ENCODE peak calls at places on chromosomes 4 and X, in eight cellular contexts. G is PC-3, Q is neural progenitor cell, M is DND-41, P is SK-N-SH, O is heart left ventricle, A is heart right ventricle, B is fibroblast of lung. H is an unnamed sample. For H3K4me1, the result is how much of the 10 kb centered on the place peaks cover.

GRCh38 chrX:102067966-102068723 is 57.3 kb upstream of the TCEAL2 start:
- DNase-seq in P (peak), Q (peak), G (peak), A (no peak), B (peak), M (peak), O (no peak), H (peak)

GRCh38 chr4:3371038-3371437 is 70.7 kb upstream of the HGFAC start:
- DNase-seq in P (peak), O (peak), B (no peak), Q (peak), M (no peak), A (no peak), G (no peak), H (no peak)

GRCh38 chr4:1356181-1356998 is 9.4 kb downstream of the UVSSA start:
- DNase-seq in G (peak), O (peak), M (peak), P (peak), Q (peak), B (peak), A (peak), H (no peak)

GRCh38 chr4:148288448-148288847 is 153.8 kb downstream of the NR3C2 start:
- DNase-seq in O (peak), P (peak), Q (no peak), A (peak), B (no peak), G (no peak), M (no peak), H (no peak)

GRCh38 chr4:140103676-140104075 is 50.3 kb downstream of the MAML3 start:
- DNase-seq in P (no peak), B (no peak), O (no peak), Q (no peak), G (peak), A (no peak), M (peak), H (no peak)

GRCh38 chr4:72313121-72313520 is 255.9 kb downstream of the ADAMTS3 start:
- DNase-seq in G (no peak), B (no peak), P (no peak), M (no peak), Q (no peak), O (no peak), A (no peak), H (peak)

GRCh38 chr4:119550857-119551532 is 77.6 kb downstream of the PDE5A start:
- DNase-seq in P (no peak), B (no peak), A (no peak), M (no peak), Q (peak), O (no peak), G (no peak), H (peak)

GRCh38 chrX:20653070-20653469 is 386.4 kb upstream of the RPS6KA3 start:
- DNase-seq in O (no peak), Q (no peak), M (no peak), A (no peak), B (no peak), P (no peak), G (peak), H (peak)

GRCh38 chrX:16712116-16712824 is at the start of gene CTPS2:
- DNase-seq in B (peak), A (peak), M (peak), G (peak), O (peak), Q (peak), P (peak), H (peak)

GRCh38 chr4:188444500-188444899 is 305.3 kb downstream of the TRIML1 start:
- DNase-seq in A (no peak), Q (no peak), O (no peak), M (no peak), B (no peak), G (no peak), P (no peak), H (no peak)

GRCh38 chr4:33369366-33369899 is 2649.3 kb downstream of the PCDH7 start:
- DNase-seq in B (peak), O (no peak), P (no peak), G (peak), Q (no peak), M (no peak), A (no peak), H (peak)

GRCh38 chr4:40380647-40381046 is 45.5 kb downstream of the CHRNA9 start:
- DNase-seq in P (no peak), M (no peak), O (no peak), A (no peak), B (no peak), G (no peak), Q (no peak), H (no peak)

GRCh38 chr4:140252144-140252741 is 98.3 kb upstream of the MAML3 start:
- DNase-seq in P (peak), M (peak), G (peak), B (peak), A (peak), O (peak), Q (peak), H (peak)

GRCh38 chrX:121256653-121257052 is 209.2 kb downstream of the GLUD2 start:
- DNase-seq in M (no peak), O (no peak), A (no peak), B (no peak), G (peak), P (no peak), Q (no peak), H (peak)

GRCh38 chr4:7430368-7430964 is 4.3 kb downstream of the PSAPL1 start:
- DNase-seq in Q (peak), A (no peak), M (no peak), P (no peak), B (no peak), O (no peak), G (peak), H (peak)

GRCh38 chr4:76620723-76621463 is 185.9 kb downstream of the SHROOM3 start:
- DNase-seq in M (no peak), O (no peak), Q (no peak), B (no peak), A (no peak), G (no peak), P (no peak), H (no peak)

GRCh38 chr4:8315343-8316250 is 46.0 kb downstream of the HTRA3 start:
- DNase-seq in P (peak), O (peak), G (peak), A (no peak), M (peak), B (peak), Q (peak), H (peak)

GRCh38 chrX:1336331-1337143 is at the start of gene IL3RA:
- DNase-seq in G (no peak), B (no peak), A (no peak), Q (no peak), M (no peak), P (no peak), O (peak), H (no peak)

GRCh38 chr4:127604949-127605709 is 27.6 kb upstream of the INTU start:
- DNase-seq in Q (peak), B (peak), O (no peak), M (no peak), A (no peak), P (peak), G (peak), H (peak)

GRCh38 chr4:179195887-179196286 is 1753.7 kb upstream of the AGA start:
- DNase-seq in Q (no peak), P (no peak), B (no peak), G (no peak), O (no peak), A (no peak), M (no peak), H (no peak)

GRCh38 chr4:2009651-2010233 is 968 bp upstream of the NELFA start:
- DNase-seq in A (peak), B (peak), M (peak), G (peak), O (peak), Q (peak), P (peak), H (no peak)

GRCh38 chrX:153970398-153971123 is 1.1 kb downstream of the HCFC1 start:
- DNase-seq in O (peak), M (peak), B (peak), A (no peak), Q (peak), G (peak), P (peak), H (peak)

GRCh38 chr4:147596377-147596776 is 20.8 kb upstream of the TMEM184C start:
- DNase-seq in B (peak), A (no peak), O (no peak), Q (no peak), G (peak), P (no peak), M (no peak), H (peak)

GRCh38 chr4:77002321-77002720 is 52.8 kb downstream of the SEPTIN11 start:
- DNase-seq in M (no peak), P (no peak), O (no peak), Q (no peak), B (peak), A (no peak), G (no peak), H (no peak)

GRCh38 chr4:120819816-120820437 is 102.6 kb downstream of the PRDM5 start:
- DNase-seq in B (no peak), A (no peak), Q (no peak), G (no peak), P (no peak), O (no peak), M (no peak), H (no peak)

GRCh38 chr4:46249106-46249505 is 125.3 kb upstream of the GABRG1 start:
- DNase-seq in P (no peak), G (no peak), M (no peak), Q (no peak), B (no peak), A (no peak), O (no peak), H (no peak)

GRCh38 chr4:173958445-173958844 is 325.0 kb downstream of the FBXO8 start:
- DNase-seq in P (no peak), Q (no peak), A (no peak), O (no peak), B (peak), M (no peak), G (no peak), H (peak)

GRCh38 chrX:153864561-153865320 is 21.2 kb downstream of the L1CAM start:
- DNase-seq in Q (no peak), B (no peak), G (no peak), O (no peak), P (peak), M (no peak), A (no peak), H (no peak)

GRCh38 chr4:186158966-186159365 is 32.4 kb upstream of the CYP4V2 start:
- DNase-seq in M (no peak), O (no peak), Q (no peak), G (no peak), B (no peak), P (no peak), A (no peak), H (no peak)

DNA sequence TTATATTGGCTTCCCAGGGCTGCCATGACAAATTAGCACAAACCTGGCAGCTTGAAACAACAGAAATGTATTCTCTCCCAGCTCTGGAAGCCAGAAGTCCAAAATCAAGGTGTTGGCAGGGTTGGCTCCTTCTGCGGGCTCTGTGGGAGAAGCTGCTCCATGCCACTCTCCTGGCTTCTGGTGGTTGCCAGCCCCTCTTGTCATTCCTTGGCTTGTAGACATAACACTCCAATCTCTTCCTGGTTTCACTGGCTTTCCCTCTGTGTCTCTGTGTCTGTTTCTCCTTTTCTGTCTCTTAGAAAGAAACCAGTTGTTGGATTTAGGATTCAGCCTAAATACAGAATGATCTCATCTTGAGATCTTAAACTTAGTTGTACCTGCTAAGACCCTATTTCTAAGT is 85.5 kb downstream of the USP46 start:
- DNase-seq in P (no peak), M (no peak), O (peak), G (no peak), Q (no peak), B (no peak), A (no peak), H (no peak)
- TF ChIP-seq CTCF in P (no peak), M (no peak), O (no peak), G (no peak), Q (no peak), B (no peak), A (no peak), H (no peak)

DNA sequence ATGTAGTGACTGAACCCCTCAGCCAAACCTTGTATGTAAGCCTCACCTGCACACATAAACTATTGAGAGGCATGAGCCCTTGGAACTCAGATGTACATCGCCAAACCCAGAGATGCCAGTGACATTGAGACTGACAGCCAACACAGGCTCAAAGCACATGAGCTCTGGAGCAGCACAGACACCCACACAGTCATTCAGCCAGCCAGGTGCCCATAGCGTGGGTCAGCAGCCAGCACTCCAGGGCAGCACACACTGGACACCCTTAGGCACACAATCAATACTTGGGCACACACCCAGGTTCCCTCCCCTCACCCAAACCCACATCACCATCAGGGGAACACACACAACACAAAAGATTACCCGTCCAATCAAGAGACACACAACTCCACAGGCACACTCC is 4.3 kb upstream of the TIMP1 start:
- DNase-seq in B (no peak), P (no peak), A (no peak), G (no peak), M (no peak), Q (no peak), O (no peak), H (no peak)
- H3K27ac ChIP-seq in B (no peak), P (no peak), A (peak), G (no peak), M (no peak), Q (no peak), O (no peak), H (no peak)

GRCh38 chr4:54281060-54281781 is 52.1 kb downstream of the PDGFRA start:
- DNase-seq in G (peak), Q (no peak), B (peak), M (no peak), O (peak), P (no peak), A (peak), H (no peak)

GRCh38 chr4:54274786-54275503 is 45.9 kb downstream of the PDGFRA start:
- DNase-seq in G (no peak), A (no peak), B (no peak), M (no peak), O (no peak), P (no peak), Q (no peak), H (no peak)

GRCh38 chr4:54274264-54274663 is 45.2 kb downstream of the PDGFRA start:
- DNase-seq in O (no peak), B (no peak), P (no peak), Q (no peak), M (no peak), A (no peak), G (no peak), H (no peak)

GRCh38 chr4:54276633-54277426 is 47.7 kb downstream of the PDGFRA start:
- DNase-seq in A (no peak), P (no peak), G (no peak), O (peak), Q (peak), B (no peak), M (no peak), H (no peak)

DNA sequence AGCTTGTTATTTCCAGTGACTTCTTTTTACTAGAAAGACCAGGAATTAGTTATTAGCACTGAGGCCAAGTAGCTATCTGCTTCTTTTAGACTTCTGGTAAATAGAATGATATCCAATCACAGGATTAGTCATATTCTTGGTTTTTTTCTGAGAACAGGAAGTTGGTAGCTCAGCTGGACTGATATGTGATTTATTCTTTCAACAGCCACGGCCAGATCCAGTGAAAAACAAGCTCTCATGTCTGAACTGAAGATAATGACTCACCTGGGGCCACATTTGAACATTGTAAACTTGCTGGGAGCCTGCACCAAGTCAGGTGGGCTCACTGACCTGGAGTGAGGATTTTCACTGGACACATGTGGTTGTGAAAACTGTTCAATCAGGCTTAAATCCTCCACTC is 48.6 kb downstream of the PDGFRA start:
- DNase-seq in P (no peak), A (no peak), O (no peak), G (peak), M (no peak), Q (no peak), B (peak), H (peak)
- H3K4me1 ChIP-seq in P (under half), A (under half), O (half or more), G (under half), M (under half), Q (under half), B (under half), H (under half)

DNA sequence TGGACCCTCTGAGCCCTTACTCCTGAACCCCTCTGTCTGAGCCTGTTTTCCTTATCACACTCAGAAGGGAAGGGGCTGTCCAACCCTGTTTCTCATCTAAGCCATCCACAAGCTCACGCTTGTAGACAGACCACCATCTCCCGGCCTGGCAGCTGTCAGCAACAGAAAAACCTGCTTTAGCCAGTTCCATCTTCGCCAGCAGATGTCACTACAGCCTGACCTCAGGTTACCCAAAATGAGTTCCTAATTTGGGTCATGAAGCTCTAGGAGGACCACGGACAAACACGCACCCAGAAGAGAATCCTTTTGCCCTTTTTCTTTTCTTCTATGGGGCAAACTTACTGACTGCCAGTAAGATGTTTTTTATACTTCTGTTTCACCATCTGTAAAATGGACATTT is 445.4 kb downstream of the BCOR start:
- DNase-seq in G (peak), B (peak), P (peak), A (no peak), Q (peak), O (no peak), M (peak), H (no peak)
- TF ChIP-seq CTCF in G (peak), B (peak), P (peak), A (peak), Q (peak), O (peak), M (peak), H (peak)

DNA sequence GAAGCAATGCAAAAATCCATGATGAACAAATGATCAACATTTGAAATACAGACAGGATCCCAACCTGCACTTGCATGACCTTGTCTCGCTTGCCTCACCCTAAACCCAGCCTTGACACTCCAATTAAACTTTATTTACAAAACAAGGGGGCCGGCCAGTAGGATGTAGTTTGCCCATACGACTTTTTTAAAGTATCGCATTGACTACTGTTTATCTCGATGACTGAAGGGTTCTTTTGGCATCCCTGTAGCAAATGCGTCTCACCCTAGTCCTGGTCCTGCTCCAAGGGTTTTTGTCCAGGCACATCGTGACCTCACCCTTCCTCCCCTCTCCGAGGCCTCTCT is 430 bp upstream of the SLC25A5 start:
- DNase-seq in A (no peak), P (no peak), B (no peak), Q (no peak), G (no peak), O (no peak), M (no peak), H (no peak)
- H3K27ac ChIP-seq in A (peak), P (no peak), B (no peak), Q (no peak), G (no peak), O (peak), M (peak), H (no peak)

DNA sequence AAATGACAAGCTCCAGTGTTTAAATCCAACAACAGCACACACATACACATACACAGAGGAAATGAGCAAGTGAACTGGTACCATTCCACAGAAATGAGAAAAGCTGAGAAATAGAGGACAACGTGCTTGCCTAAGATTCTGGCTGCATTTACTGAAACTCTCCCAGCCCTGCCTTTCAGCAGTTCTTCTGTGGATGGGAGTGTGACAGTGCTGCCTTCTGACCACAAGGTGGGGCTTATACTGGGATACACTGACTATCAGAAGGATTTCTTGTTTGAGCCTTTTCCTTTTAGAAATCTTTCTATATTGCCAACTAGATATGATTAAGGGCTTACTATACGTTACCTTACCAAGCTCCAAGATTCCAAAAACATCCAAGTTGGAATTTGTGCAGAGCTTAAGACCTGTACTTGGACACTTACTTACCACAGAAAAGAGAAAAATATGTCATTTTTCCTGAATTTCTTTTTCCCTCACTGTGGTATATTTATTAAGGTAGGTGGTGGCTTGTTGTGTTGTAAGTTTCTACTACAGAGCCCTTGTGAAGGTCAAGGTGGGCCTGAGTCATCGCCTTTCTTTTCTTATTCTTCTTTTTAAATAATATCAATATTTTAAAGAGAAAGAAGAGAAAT is 10.7 kb upstream of the CXCL8 start:
- DNase-seq in B (peak), A (peak), Q (peak), M (peak), P (peak), O (peak), G (peak), H (peak)
- H3K4me1 ChIP-seq in B (under half), A (under half), Q (under half), M (under half), P (under half), O (half or more), G (half or more), H (under half)

GRCh38 chr4:54976682-54977081 is 148.7 kb downstream of the KDR start:
- DNase-seq in Q (peak), O (no peak), M (no peak), P (no peak), A (no peak), B (no peak), G (peak), H (no peak)
- TF ChIP-seq CTCF in Q (peak), O (no peak), M (no peak), P (no peak), A (no peak), B (no peak), G (peak), H (no peak)

H was measured in foreskin keratinocyte.